ENCODE peak calls at places on chromosomes 3 and 15, in four cellular contexts. J is cardiac muscle cell, I is lower leg skin, Q is NCI-H1417. N is an unnamed sample.

GRCh38 chr3:171049831-171050444 is 23.4 kb upstream of the SLC2A2 start:
- DNase-seq in I (no peak), J (peak), Q (peak), N (peak)

GRCh38 chr3:131217296-131217741 is 164.3 kb upstream of the NUDT16 start:
- DNase-seq in I (no peak), Q (peak), J (no peak), N (peak)

GRCh38 chr15:65796610-65797012 is 4.5 kb upstream of the DENND4A start:
- DNase-seq in I (no peak), Q (peak), J (no peak), N (peak)

GRCh38 chr3:193335031-193335430 is 43.5 kb downstream of the ATP13A5 start:
- DNase-seq in I (no peak), Q (peak), J (no peak), N (no peak)

GRCh38 chr15:57736591-57736990 is 30.1 kb downstream of the POLR2M start:
- DNase-seq in Q (no peak), I (no peak), J (no peak), N (no peak)

GRCh38 chr3:81245043-81245442 is 516.4 kb downstream of the GBE1 start:
- DNase-seq in J (no peak), I (no peak), Q (no peak), N (no peak)

GRCh38 chr3:157059661-157060060 is 100.3 kb downstream of the CCNL1 start:
- DNase-seq in Q (no peak), I (no peak), J (no peak), N (no peak)

GRCh38 chr3:54228806-54229205 is 106.5 kb downstream of the CACNA2D3 start:
- DNase-seq in I (no peak), Q (no peak), J (no peak), N (no peak)

GRCh38 chr3:187183903-187184302 is 13.4 kb upstream of the RTP1 start:
- DNase-seq in I (no peak), J (no peak), Q (no peak), N (no peak)

GRCh38 chr3:44016818-44017217 is 224.9 kb upstream of the TOPAZ1 start:
- DNase-seq in J (no peak), I (no peak), Q (no peak), N (no peak)

GRCh38 chr3:185813691-185814215 is 11.1 kb downstream of the IGF2BP2 start:
- DNase-seq in J (peak), Q (no peak), I (no peak), N (no peak)

N was measured in LoVo.